ENCODE peak calls at places on chromosomes 12 and 14, in four cellular contexts. V is fibroblast of the aortic adventitia; G is left cardiac atrium; Y is activated naive CD4-positive, alpha-beta T cell. O is an unnamed sample.

GRCh38 chr14:20441466-20441865 is 5.5 kb upstream of the KLHL33 start:
- DNase-seq in V (no peak), G (no peak), Y (no peak), O (no peak)

GRCh38 chr14:94485944-94486841 is 10.2 kb upstream of the SERPINA9 start:
- DNase-seq in Y (peak), G (peak), V (peak), O (peak)

GRCh38 chr14:52397844-52398243 is 83.7 kb downstream of the PTGER2 start:
- DNase-seq in Y (no peak), G (no peak), V (peak), O (no peak)

GRCh38 chr14:101411151-101411550 is 150.1 kb upstream of the DIO3 start:
- DNase-seq in G (no peak), V (no peak), Y (no peak), O (no peak)

GRCh38 chr12:53380797-53381738 is 1.1 kb downstream of the SP1 start:
- DNase-seq in G (no peak), V (peak), Y (no peak), O (peak)

GRCh38 chr14:75389679-75390078 is 38.1 kb upstream of the JDP2 start:
- DNase-seq in Y (no peak), G (no peak), V (no peak), O (no peak)

GRCh38 chr14:65639216-65639615 is 226.7 kb downstream of the FUT8 start:
- DNase-seq in G (no peak), V (peak), Y (no peak), O (no peak)

GRCh38 chr12:56521590-56522371 is at the start of gene RBMS2:
- DNase-seq in G (peak), Y (no peak), V (peak), O (peak)

GRCh38 chr12:133226690-133227089 is 9.0 kb downstream of the ANHX start:
- DNase-seq in Y (no peak), V (no peak), G (no peak), O (no peak)

GRCh38 chr12:116687888-116688287 is 50.0 kb downstream of the SPRING1 start:
- DNase-seq in G (peak), V (no peak), Y (no peak), O (peak)

GRCh38 chr14:39426605-39427004 is 5.6 kb downstream of the FBXO33 start:
- DNase-seq in V (peak), G (no peak), Y (no peak), O (no peak)

O was measured in Right ventricle myocardium superior.